ENCODE peak calls at places on chromosome 3, in six cellular contexts. One of them, this sample, is unnamed.

GRCh38 chr3:31937225-31937624 is 43.8 kb downstream of the OSBPL10 start:
- DNase-seq in NCI-H774: no peak
- DNase-seq in AG10803: no peak
- DNase-seq in activated CD4-positive, alpha-beta T cell treated with anti-CD3 and anti-CD28 coated beads, Interleukin-2, amount 50 U/mL, for 24 hours: no peak
- DNase-seq in NCI-H1417: no peak
- DNase-seq in activated gamma-delta T cell treated with anti-CD3 and anti-CD28 coated beads, Interleukin-2, amount 50 U/mL, for 16 hours: no peak
- DNase-seq in this sample: no peak

GRCh38 chr3:149581681-149582349 is 76.0 kb downstream of the WWTR1 start:
- DNase-seq in NCI-H774: no peak
- DNase-seq in AG10803: peak
- DNase-seq in activated CD4-positive, alpha-beta T cell treated with anti-CD3 and anti-CD28 coated beads, Interleukin-2, amount 50 U/mL, for 24 hours: no peak
- DNase-seq in NCI-H1417: peak
- DNase-seq in activated gamma-delta T cell treated with anti-CD3 and anti-CD28 coated beads, Interleukin-2, amount 50 U/mL, for 16 hours: no peak
- DNase-seq in this sample: peak

GRCh38 chr3:55746808-55747413 is 259.8 kb upstream of the WNT5A start:
- DNase-seq in NCI-H774: no peak
- DNase-seq in AG10803: peak
- DNase-seq in activated CD4-positive, alpha-beta T cell treated with anti-CD3 and anti-CD28 coated beads, Interleukin-2, amount 50 U/mL, for 24 hours: no peak
- DNase-seq in NCI-H1417: peak
- DNase-seq in activated gamma-delta T cell treated with anti-CD3 and anti-CD28 coated beads, Interleukin-2, amount 50 U/mL, for 16 hours: no peak
- DNase-seq in this sample: no peak

GRCh38 chr3:193851941-193852674 is 259.1 kb downstream of the OPA1 start:
- DNase-seq in NCI-H774: no peak
- DNase-seq in AG10803: no peak
- DNase-seq in activated CD4-positive, alpha-beta T cell treated with anti-CD3 and anti-CD28 coated beads, Interleukin-2, amount 50 U/mL, for 24 hours: no peak
- DNase-seq in NCI-H1417: peak
- DNase-seq in activated gamma-delta T cell treated with anti-CD3 and anti-CD28 coated beads, Interleukin-2, amount 50 U/mL, for 16 hours: no peak
- DNase-seq in this sample: no peak

GRCh38 chr3:145244327-145244726 is 916.7 kb downstream of the PLOD2 start:
- DNase-seq in NCI-H774: no peak
- DNase-seq in AG10803: no peak
- DNase-seq in activated CD4-positive, alpha-beta T cell treated with anti-CD3 and anti-CD28 coated beads, Interleukin-2, amount 50 U/mL, for 24 hours: no peak
- DNase-seq in NCI-H1417: no peak
- DNase-seq in activated gamma-delta T cell treated with anti-CD3 and anti-CD28 coated beads, Interleukin-2, amount 50 U/mL, for 16 hours: no peak
- DNase-seq in this sample: no peak

GRCh38 chr3:78734048-78734637 is 1033.7 kb downstream of the ROBO1 start:
- DNase-seq in NCI-H774: no peak
- DNase-seq in AG10803: peak
- DNase-seq in activated CD4-positive, alpha-beta T cell treated with anti-CD3 and anti-CD28 coated beads, Interleukin-2, amount 50 U/mL, for 24 hours: no peak
- DNase-seq in NCI-H1417: peak
- DNase-seq in activated gamma-delta T cell treated with anti-CD3 and anti-CD28 coated beads, Interleukin-2, amount 50 U/mL, for 16 hours: no peak
- DNase-seq in this sample: no peak

GRCh38 chr3:64568895-64569509 is 118.8 kb downstream of the ADAMTS9 start:
- DNase-seq in NCI-H774: no peak
- DNase-seq in AG10803: no peak
- DNase-seq in activated CD4-positive, alpha-beta T cell treated with anti-CD3 and anti-CD28 coated beads, Interleukin-2, amount 50 U/mL, for 24 hours: no peak
- DNase-seq in NCI-H1417: no peak
- DNase-seq in activated gamma-delta T cell treated with anti-CD3 and anti-CD28 coated beads, Interleukin-2, amount 50 U/mL, for 16 hours: no peak
- DNase-seq in this sample: no peak

GRCh38 chr3:30131171-30131570 is 475.2 kb upstream of the TGFBR2 start:
- DNase-seq in NCI-H774: no peak
- DNase-seq in AG10803: no peak
- DNase-seq in activated CD4-positive, alpha-beta T cell treated with anti-CD3 and anti-CD28 coated beads, Interleukin-2, amount 50 U/mL, for 24 hours: no peak
- DNase-seq in NCI-H1417: peak
- DNase-seq in activated gamma-delta T cell treated with anti-CD3 and anti-CD28 coated beads, Interleukin-2, amount 50 U/mL, for 16 hours: no peak
- DNase-seq in this sample: peak

This sample was measured in small intestine.